ENCODE peak calls at places on chromosomes 2 and 18, in six cellular contexts. J is astrocyte of the spinal cord, A is Calu3, T is dorsolateral prefrontal cortex, F is HCT116, Y is HFFc6. C is an unnamed sample.

GRCh38 chr2:69315160-69315761 is 71.8 kb downstream of the GFPT1 start:
- DNase-seq in J (no peak), A (no peak), T (no peak), F (no peak), Y (no peak), C (no peak)

GRCh38 chr18:70044626-70045025 is 97.0 kb upstream of the CD226 start:
- DNase-seq in J (peak), A (no peak), T (no peak), F (peak), Y (peak), C (peak)

GRCh38 chr2:231037731-231038482 is 584 bp downstream of the C2orf72 start:
- DNase-seq in J (no peak), A (peak), T (no peak), F (no peak), Y (no peak), C (no peak)

GRCh38 chr18:40041951-40042350 is 1913.1 kb upstream of the PIK3C3 start:
- DNase-seq in J (no peak), A (no peak), T (no peak), F (no peak), Y (no peak), C (no peak)

GRCh38 chr2:233817305-233817980 is 36.9 kb downstream of the HJURP start:
- DNase-seq in J (no peak), A (no peak), T (peak), F (no peak), Y (no peak), C (no peak)

GRCh38 chr2:44126106-44126797 is 42.4 kb upstream of the PPM1B start:
- DNase-seq in J (no peak), A (no peak), T (no peak), F (no peak), Y (peak), C (no peak)

GRCh38 chr2:230864605-230865323 is at the start of gene ITM2C:
- DNase-seq in J (peak), A (peak), T (no peak), F (peak), Y (peak), C (peak)

GRCh38 chr2:11079131-11079824 is 76.0 kb upstream of the SLC66A3 start:
- DNase-seq in J (no peak), A (no peak), T (no peak), F (no peak), Y (no peak), C (no peak)

GRCh38 chr2:54565551-54565950 is 109.4 kb downstream of the SPTBN1 start:
- DNase-seq in J (no peak), A (no peak), T (no peak), F (no peak), Y (no peak), C (no peak)

GRCh38 chr18:61992285-61992684 is 99.5 kb upstream of the RNF152 start:
- DNase-seq in J (peak), A (peak), T (no peak), F (peak), Y (peak), C (peak)

GRCh38 chr2:14235667-14236066 is 396.9 kb upstream of the LRATD1 start:
- DNase-seq in J (no peak), A (no peak), T (no peak), F (no peak), Y (no peak), C (no peak)

GRCh38 chr2:235839226-235839625 is 329.0 kb downstream of the GBX2 start:
- DNase-seq in J (no peak), A (no peak), T (no peak), F (no peak), Y (no peak), C (no peak)

GRCh38 chr2:238439093-238439849 is 12.5 kb downstream of the ASB1 start:
- DNase-seq in J (peak), A (peak), T (no peak), F (peak), Y (peak), C (peak)

GRCh38 chr18:48168861-48169260 is 238.4 kb upstream of the SMAD2 start:
- DNase-seq in J (no peak), A (no peak), T (no peak), F (no peak), Y (no peak), C (no peak)

GRCh38 chr2:72145658-72146329 is 1.9 kb downstream of the CYP26B1 start:
- DNase-seq in J (no peak), A (no peak), T (peak), F (no peak), Y (no peak), C (no peak)

GRCh38 chr18:2348003-2348402 is 223.3 kb downstream of the METTL4 start:
- DNase-seq in J (no peak), A (no peak), T (no peak), F (no peak), Y (no peak), C (no peak)

GRCh38 chr2:98901702-98902101 is 34.3 kb downstream of the CRACDL start:
- DNase-seq in J (no peak), A (no peak), T (no peak), F (no peak), Y (no peak), C (no peak)

GRCh38 chr18:8175486-8176061 is 433.7 kb upstream of the RAB12 start:
- DNase-seq in J (no peak), A (no peak), T (no peak), F (no peak), Y (no peak), C (no peak)

GRCh38 chr2:44184106-44184505 is 15.4 kb downstream of the PPM1B start:
- DNase-seq in J (no peak), A (no peak), T (no peak), F (no peak), Y (no peak), C (no peak)

GRCh38 chr2:17851731-17852585 is 26.5 kb upstream of the KCNS3 start:
- DNase-seq in J (peak), A (peak), T (peak), F (peak), Y (peak), C (peak)

GRCh38 chr2:229133155-229133772 is 137.8 kb downstream of the PID1 start:
- DNase-seq in J (peak), A (peak), T (no peak), F (peak), Y (peak), C (peak)

GRCh38 chr2:31429759-31430438 is 15.4 kb upstream of the XDH start:
- DNase-seq in J (peak), A (peak), T (no peak), F (peak), Y (peak), C (no peak)

GRCh38 chr2:96763511-96764252 is 3.0 kb downstream of the CNNM4 start:
- DNase-seq in J (no peak), A (peak), T (no peak), F (no peak), Y (peak), C (no peak)

GRCh38 chr2:238336151-238336550 is 15.8 kb downstream of the TRAF3IP1 start:
- DNase-seq in J (no peak), A (no peak), T (no peak), F (no peak), Y (no peak), C (peak)

GRCh38 chr2:105328281-105329196 is 996 bp downstream of the TGFBRAP1 start:
- DNase-seq in J (no peak), A (peak), T (no peak), F (no peak), Y (peak), C (peak)

GRCh38 chr2:110812726-110813645 is 80.6 kb downstream of the ACOXL start:
- DNase-seq in J (no peak), A (no peak), T (no peak), F (no peak), Y (no peak), C (no peak)

GRCh38 chr2:57886196-57886786 is 160.3 kb upstream of the VRK2 start:
- DNase-seq in J (no peak), A (no peak), T (no peak), F (no peak), Y (no peak), C (no peak)

GRCh38 chr18:60176271-60176670 is 196.3 kb downstream of the MC4R start:
- DNase-seq in J (no peak), A (no peak), T (no peak), F (no peak), Y (no peak), C (no peak)

GRCh38 chr18:68362907-68363306 is 352.0 kb downstream of the TMX3 start:
- DNase-seq in J (no peak), A (no peak), T (no peak), F (no peak), Y (no peak), C (no peak)

GRCh38 chr2:239167766-239168444 is 232.9 kb downstream of the HDAC4 start:
- DNase-seq in J (no peak), A (no peak), T (peak), F (no peak), Y (no peak), C (no peak)

GRCh38 chr2:27059141-27059820 is 7.8 kb downstream of the AGBL5 start:
- DNase-seq in J (no peak), A (no peak), T (no peak), F (no peak), Y (no peak), C (no peak)
- TF ChIP-seq CTCF in J (no peak), A (no peak), T (no peak), F (no peak), Y (no peak), C (no peak)

DNA sequence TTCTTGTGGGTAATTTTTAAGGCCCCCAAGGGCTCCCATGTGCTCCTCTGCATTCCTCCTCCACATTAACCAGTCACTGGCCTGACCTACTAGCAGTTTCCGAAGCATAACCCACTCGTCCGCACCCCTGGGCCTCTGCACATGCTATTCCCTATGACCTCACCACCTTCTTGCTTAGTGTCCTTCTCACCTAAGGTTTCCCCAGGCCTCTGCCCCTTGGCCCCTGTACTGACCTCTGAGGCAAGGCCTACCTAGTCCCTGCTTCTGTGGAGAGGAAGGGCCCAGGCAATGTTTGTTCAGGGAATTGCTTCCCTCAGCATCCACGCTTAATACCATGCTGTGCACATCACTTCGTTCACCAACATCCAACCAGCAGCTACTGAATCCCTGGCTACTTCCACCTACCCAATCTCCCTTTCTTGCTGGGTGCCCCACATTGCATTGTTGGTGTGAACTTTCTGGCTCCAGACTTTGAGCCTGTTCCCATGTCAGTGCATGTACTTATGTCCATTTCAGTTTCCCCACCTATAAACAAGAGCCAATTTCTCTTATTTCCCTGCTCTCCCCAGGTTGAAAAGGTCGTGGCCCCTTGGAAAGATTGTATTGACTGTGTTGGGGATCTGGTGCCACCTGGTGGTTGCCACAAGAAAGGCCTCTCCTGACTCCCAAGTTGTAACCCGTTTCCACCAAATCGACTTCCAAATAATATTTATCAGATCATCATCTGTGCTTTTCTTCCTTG is 19.2 kb upstream of the TMEM177 start:
- DNase-seq in J (peak), A (peak), T (no peak), F (peak), Y (no peak), C (peak)
- TF ChIP-seq CTCF in J (peak), A (peak), T (peak), F (peak), Y (peak), C (peak)

GRCh38 chr2:80703532-80703931 is 399.0 kb upstream of the LRRTM1 start:
- DNase-seq in J (no peak), A (no peak), T (no peak), F (no peak), Y (no peak), C (no peak)
- TF ChIP-seq CTCF in J (no peak), A (no peak), T (no peak), F (no peak), Y (no peak), C (no peak)

GRCh38 chr2:207474871-207475485 is 54.8 kb upstream of the CREB1 start:
- DNase-seq in J (peak), A (peak), T (no peak), F (peak), Y (peak), C (peak)
- TF ChIP-seq CTCF in J (no peak), A (peak), T (peak), F (peak), Y (peak), C (peak)

GRCh38 chr2:199484927-199485326 is 27.2 kb upstream of the SATB2 start:
- DNase-seq in J (no peak), A (peak), T (no peak), F (no peak), Y (peak), C (peak)
- TF ChIP-seq CTCF in J (peak), A (no peak), T (no peak), F (peak), Y (peak), C (peak)

DNA sequence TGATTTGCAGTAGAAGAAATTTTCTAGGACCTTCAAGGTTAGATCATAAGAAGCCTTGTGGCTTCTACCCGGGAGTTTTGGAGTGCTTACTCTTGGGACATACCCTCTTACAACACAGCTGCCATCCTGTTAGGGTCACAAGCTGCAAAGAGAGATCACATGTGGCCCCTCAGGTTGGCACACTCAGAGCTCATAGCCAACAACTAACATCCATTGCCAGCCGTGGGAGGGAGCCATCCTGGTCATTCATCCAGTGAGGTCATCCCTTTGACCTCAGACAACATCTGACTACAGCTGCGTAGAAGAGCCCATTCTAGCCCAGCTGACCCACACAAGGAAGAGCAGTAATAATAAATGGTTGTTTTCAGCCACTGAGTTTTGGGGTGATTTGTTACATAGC is 76.9 kb upstream of the NABP1 start:
- DNase-seq in J (no peak), A (no peak), T (no peak), F (no peak), Y (no peak), C (no peak)
- TF ChIP-seq CTCF in J (no peak), A (no peak), T (no peak), F (no peak), Y (no peak), C (no peak)

DNA sequence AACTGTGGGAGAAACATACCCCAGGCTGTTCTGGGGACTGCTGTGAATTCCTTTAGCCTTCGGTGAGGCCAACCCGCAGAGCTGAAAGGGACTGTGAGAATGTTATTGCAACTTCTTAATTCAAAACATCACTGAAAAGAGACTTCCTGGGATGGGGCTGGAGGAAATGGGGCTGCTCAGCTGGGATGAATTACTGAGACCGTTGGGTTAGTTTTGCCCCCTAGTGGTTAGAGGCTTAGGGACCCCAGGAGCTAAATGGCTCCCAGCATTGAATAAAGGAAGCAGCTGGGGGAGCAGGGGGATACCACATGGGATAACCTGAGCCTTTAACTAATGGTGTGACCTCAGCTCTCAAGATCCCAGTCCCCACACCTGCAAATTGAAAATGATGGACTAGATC is 941.1 kb upstream of the FANCL start:
- DNase-seq in J (peak), A (peak), T (no peak), F (no peak), Y (no peak), C (peak)
- TF ChIP-seq CTCF in J (peak), A (peak), T (peak), F (peak), Y (peak), C (peak)